ENCODE peak calls at places on chromosomes 6 and 20, in six cellular contexts. O is tibial nerve, U is pancreas, C is caudate nucleus, F is PC-3, G is uterus. Y is an unnamed sample.
A peak's percentile ranks its signal among the peaks of the same experiment; 100 is the strongest.

GRCh38 chr20:18288748-18289705 is 700 bp downstream of the ZNF133 start:
- DNase-seq in C (no peak), G (no peak), O (no peak), F (no peak), U (no peak), Y (no peak)

GRCh38 chr20:36218380-36219064 is 17.8 kb upstream of the AAR2 start:
- DNase-seq in O (no peak), G (no peak), U (no peak), F (no peak), C (no peak), Y (no peak)

GRCh38 chr6:100464162-100464851 is 414 bp downstream of the SIM1 start:
- DNase-seq in U (peak; percentile 47), C (no peak), F (no peak), G (no peak), O (no peak), Y (no peak)

GRCh38 chr6:34563513-34563870 is 7.4 kb upstream of the SPDEF start:
- DNase-seq in U (no peak), O (no peak), C (no peak), F (no peak), G (no peak), Y (no peak)

GRCh38 chr20:11544029-11544678 is 373.5 kb upstream of the BTBD3 start:
- DNase-seq in U (no peak), F (peak; percentile 94), C (no peak), O (no peak), G (peak; percentile 24), Y (peak; percentile 87)

GRCh38 chr20:50120935-50121693 is 8.2 kb upstream of the UBE2V1 start:
- DNase-seq in C (peak; percentile 17), F (peak; percentile 87), U (peak; percentile 73), O (no peak), G (no peak), Y (peak; percentile 80)

GRCh38 chr6:16824804-16825777 is 63.8 kb upstream of the ATXN1 start:
- DNase-seq in F (no peak), C (no peak), O (no peak), G (no peak), U (no peak), Y (no peak)

GRCh38 chr6:134123666-134124208 is 71.3 kb upstream of the SLC2A12 start:
- DNase-seq in F (peak; percentile 74), C (no peak), U (no peak), O (no peak), G (no peak), Y (peak; percentile 75)

GRCh38 chr20:22672191-22672590 is 87.8 kb upstream of the FOXA2 start:
- DNase-seq in F (no peak), O (no peak), U (no peak), G (no peak), C (no peak), Y (no peak)

GRCh38 chr20:35490736-35491181 is 35.4 kb downstream of the CEP250 start:
- DNase-seq in C (no peak), G (no peak), F (no peak), U (no peak), O (no peak), Y (peak; percentile 90)

GRCh38 chr6:170047813-170048212 is 243.1 kb downstream of the DLL1 start:
- DNase-seq in C (no peak), F (no peak), G (peak; percentile 7), O (no peak), U (no peak), Y (no peak)

GRCh38 chr6:131765853-131766135 is 42.0 kb upstream of the ENPP1 start:
- DNase-seq in O (no peak), F (no peak), C (no peak), U (no peak), G (no peak), Y (no peak)

GRCh38 chr20:47335251-47336012 is 21.1 kb downstream of the ZMYND8 start:
- DNase-seq in C (no peak), U (no peak), G (no peak), F (no peak), O (no peak), Y (no peak)

GRCh38 chr6:139448094-139448649 is 73.7 kb upstream of the CITED2 start:
- DNase-seq in G (no peak), U (no peak), O (no peak), C (no peak), F (no peak), Y (no peak)

GRCh38 chr20:63682384-63683139 is 13.9 kb upstream of the TNFRSF6B start:
- DNase-seq in G (peak; percentile 76), O (no peak), F (peak; percentile 100), U (no peak), C (peak; percentile 11), Y (no peak)

DNA sequence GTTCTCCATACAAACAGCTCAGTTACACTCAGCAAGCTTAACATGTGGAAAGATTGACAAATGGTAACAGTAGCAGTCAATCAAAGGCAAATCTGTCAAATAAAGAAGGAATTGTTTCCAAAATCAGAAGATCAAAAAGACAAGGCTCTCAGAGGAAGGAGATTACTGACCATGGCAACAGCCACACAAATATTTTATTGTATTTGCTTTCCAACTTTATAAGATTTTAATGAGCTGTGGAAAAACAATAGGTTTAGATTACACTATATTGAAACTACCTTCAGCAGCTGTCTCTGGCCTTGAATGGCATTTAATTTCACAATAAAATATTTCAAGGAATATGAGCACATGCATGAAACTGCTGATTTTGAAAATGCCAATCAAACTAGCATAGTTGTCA is 1143.9 kb upstream of the GJE1 start:
- DNase-seq in F (peak; percentile 45), O (no peak), G (no peak), U (no peak), C (no peak), Y (no peak)
- H3K27ac ChIP-seq in F (no peak overlapping the region), O (no peak overlapping the region), G (no peak overlapping the region), U (no peak overlapping the region), C (no peak overlapping the region), Y (no peak overlapping the region)

DNA sequence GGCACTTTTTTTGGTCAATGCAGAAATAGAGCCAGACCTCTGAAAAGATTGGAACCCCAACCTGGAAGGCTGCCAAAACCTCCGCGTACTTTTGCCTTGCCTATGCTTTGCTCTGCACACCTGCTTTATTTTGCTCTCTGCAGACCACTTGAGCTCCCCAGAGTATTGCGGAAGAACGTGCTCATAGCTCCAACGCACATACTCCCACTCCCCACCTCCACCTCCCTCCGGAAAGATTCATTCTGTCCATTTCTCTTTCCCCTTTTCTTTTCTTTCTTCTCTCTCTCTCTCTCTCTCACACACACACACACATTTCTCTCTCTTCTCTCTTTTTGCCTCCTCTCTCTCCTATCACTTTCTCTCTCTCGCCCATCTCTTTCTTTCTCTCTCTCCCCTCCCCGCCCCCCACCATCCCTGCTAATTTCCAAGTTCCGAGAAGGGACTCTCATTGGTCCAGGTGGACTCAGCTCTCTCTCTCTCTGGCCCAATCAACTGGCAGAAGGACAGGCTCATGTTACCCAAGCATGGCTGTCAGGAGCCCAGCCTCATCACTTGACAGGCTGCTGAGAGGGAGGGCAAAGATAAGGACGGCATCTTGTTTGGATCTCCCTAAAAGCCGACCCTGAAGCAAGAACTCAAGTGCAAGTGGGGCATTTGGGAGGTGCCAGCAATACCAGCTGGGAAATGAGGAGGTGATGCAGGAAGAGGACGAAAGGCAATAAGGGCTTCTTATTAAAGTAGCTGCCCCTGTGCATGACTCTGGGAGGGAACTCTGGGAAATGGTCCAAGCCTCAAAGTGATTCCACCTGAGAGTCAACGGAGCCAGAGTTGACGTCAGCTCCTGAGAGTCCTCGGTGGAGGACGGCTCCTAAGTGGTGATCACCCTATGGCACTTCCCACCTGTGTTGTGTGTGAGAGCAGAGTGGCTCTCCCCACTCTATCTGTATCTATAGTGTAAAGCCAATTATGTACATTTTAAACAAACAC is 246.1 kb downstream of the LY86 start:
- DNase-seq in O (no peak), G (no peak), C (no peak), U (no peak), F (peak; percentile 51), Y (no peak)
- H3K27ac ChIP-seq in O (no peak overlapping the region), G (no peak overlapping the region), C (no peak overlapping the region), U (no peak overlapping the region), F (no peak overlapping the region), Y (no peak overlapping the region)

DNA sequence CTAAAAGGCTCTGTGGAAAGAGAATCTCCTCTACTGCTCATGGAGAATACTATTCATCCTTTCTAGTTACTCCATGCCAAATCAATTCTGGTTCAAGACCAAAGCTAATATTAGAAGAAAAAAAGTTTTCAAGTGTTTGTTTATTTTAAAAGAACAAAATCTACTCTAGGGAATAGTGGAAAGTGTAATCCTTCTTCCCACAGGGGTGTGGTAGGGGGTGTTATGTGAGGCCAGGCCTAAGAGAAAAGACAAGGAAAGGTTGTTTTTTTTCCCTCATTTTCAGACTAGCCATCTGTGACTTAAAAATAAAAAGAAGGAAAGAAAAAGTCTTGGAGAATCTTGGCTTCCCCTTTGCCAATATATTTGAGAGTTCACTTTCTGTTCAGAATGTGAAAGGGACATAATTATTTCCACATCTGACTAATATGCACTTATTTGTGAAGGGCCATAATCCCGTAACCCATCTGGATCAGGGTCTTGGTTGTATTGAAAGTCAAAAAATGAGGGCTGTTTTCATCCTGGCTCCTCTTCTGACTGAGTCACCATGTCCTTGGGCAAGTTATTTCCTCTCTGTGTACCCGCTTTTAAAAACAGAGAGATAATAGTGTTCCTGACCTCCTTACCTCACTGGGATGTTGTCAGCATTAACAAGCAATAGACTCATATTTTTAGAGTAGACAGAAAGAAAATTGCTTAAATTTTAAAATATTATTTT is 233.8 kb downstream of the IBTK start:
- DNase-seq in G (peak; percentile 17), O (no peak), F (peak; percentile 53), C (no peak), U (no peak), Y (no peak)
- H3K27ac ChIP-seq in G (peak overlapping the region; percentile 66), O (peak overlapping the region; percentile 89), F (peak overlapping the region; percentile 18), C (no peak overlapping the region), U (no peak overlapping the region), Y (no peak overlapping the region)

GRCh38 chr6:167934426-167934864 is 63.0 kb upstream of the KIF25 start:
- DNase-seq in O (no peak), G (no peak), F (no peak), C (no peak), U (no peak), Y (no peak)

GRCh38 chr6:167941822-167942221 is 55.6 kb upstream of the KIF25 start:
- DNase-seq in F (no peak), C (no peak), G (no peak), U (no peak), O (no peak), Y (no peak)

GRCh38 chr6:167933847-167934246 is 63.6 kb upstream of the KIF25 start:
- DNase-seq in G (no peak), O (no peak), U (peak; percentile 26), F (no peak), C (no peak), Y (no peak)

GRCh38 chr6:167937301-167937700 is 60.2 kb upstream of the KIF25 start:
- DNase-seq in U (no peak), O (no peak), G (no peak), F (no peak), C (no peak), Y (no peak)

DNA sequence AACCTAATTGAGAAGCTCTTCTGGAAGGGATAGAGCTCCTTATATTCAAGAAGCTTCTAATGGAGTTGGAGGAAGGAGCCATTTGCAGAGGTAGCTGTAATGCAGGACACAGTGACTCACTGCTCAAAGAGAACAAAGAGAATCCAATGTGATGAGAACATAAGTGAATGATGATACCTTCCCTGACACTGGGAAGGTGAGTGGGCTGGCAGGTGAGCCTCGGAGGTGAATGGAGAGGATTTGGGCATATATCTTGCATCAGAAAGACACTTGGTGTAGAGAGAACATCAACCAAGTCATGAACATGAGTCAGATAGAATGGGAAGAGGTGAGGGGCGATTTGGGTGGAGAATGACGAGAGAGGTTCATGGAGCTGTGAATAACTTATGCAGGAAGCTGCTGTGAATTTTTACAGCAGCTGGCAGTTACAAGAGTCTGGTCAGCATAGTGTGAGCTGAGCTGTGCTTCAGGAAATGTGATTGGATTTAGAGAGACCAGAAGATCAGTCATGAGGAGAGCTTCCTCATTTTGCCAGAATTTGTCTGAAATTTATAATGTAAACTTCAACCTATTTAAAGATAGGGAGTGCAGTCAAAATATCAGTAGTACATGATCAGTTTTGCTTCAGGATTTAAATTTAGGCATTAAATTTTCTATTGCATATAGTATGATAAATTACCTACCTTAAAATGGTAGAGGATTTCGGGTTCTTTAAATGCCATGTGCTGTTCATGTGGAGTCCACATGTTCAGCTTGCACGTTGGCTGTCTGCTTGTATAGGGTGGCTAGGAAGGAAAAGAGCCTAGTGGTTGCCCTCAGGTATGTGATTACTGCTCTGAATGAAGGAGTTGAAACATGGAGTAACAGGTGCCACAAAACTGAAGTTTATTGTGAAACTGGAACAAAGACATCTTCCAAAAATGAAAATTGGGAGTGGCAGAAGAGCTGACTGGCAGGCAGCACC is 59.2 kb upstream of the KIF25 start:
- DNase-seq in U (no peak), C (no peak), G (no peak), O (no peak), F (peak; percentile 7), Y (no peak)
- H3K27ac ChIP-seq in U (no peak overlapping the region), C (no peak overlapping the region), G (no peak overlapping the region), O (no peak overlapping the region), F (no peak overlapping the region), Y (no peak overlapping the region)

Y was measured in Karpas-422.